ENCODE peak calls at places on chromosome 21, in eight cellular contexts. E is A549, U is AG09309, F is right lobe of liver, X is H9, M is kidney epithelial cell, V is WTC11, S is AG10803. I is an unnamed sample.

GRCh38 chr21:14084701-14085100 is 126.1 kb downstream of the LIPI start:
- DNase-seq in S (no peak), M (no peak), E (no peak), V (no peak), F (no peak), U (no peak), X (no peak), I (no peak)

GRCh38 chr21:43191521-43191920 is 22.7 kb downstream of the CRYAA start:
- DNase-seq in V (peak; percentile 4), E (no peak), X (peak; percentile 23), S (no peak), U (no peak), M (no peak), F (no peak), I (no peak)

GRCh38 chr21:17454315-17455027 is 58.4 kb upstream of the CXADR start:
- DNase-seq in F (no peak), S (peak; percentile 86), E (peak; percentile 92), V (peak; percentile 90), X (peak; percentile 92), U (peak; percentile 34), M (peak; percentile 45), I (peak; percentile 79)

GRCh38 chr21:41947596-41948403 is 6.0 kb downstream of the C2CD2 start:
- DNase-seq in U (no peak), S (peak; percentile 64), M (no peak), X (no peak), E (no peak), F (no peak), V (no peak), I (no peak)

GRCh38 chr21:37220433-37220980 is 46.6 kb downstream of the VPS26C start:
- DNase-seq in E (peak; percentile 46), F (no peak), S (peak; percentile 47), M (no peak), V (peak; percentile 24), X (no peak), U (no peak), I (no peak)

GRCh38 chr21:42118901-42119300 is 47.8 kb downstream of the UMODL1 start:
- DNase-seq in F (no peak), U (no peak), X (no peak), V (no peak), M (no peak), E (no peak), S (peak; percentile 16), I (no peak)

GRCh38 chr21:21230672-21231071 is 232.5 kb downstream of the NCAM2 start:
- DNase-seq in V (no peak), E (no peak), F (no peak), M (no peak), X (no peak), U (no peak), S (no peak), I (no peak)

GRCh38 chr21:42466700-42467612 is 29.1 kb downstream of the RSPH1 start:
- DNase-seq in E (peak; percentile 19), U (no peak), V (no peak), S (peak; percentile 11), X (peak; percentile 61), F (peak; percentile 34), M (no peak), I (no peak)

GRCh38 chr21:17610862-17611261 is 1.8 kb downstream of the BTG3 start:
- DNase-seq in X (no peak), S (no peak), V (no peak), E (peak; percentile 1), M (no peak), U (no peak), F (no peak), I (peak; percentile 9)

GRCh38 chr21:41973861-41974751 is 20.3 kb upstream of the C2CD2 start:
- DNase-seq in U (no peak), E (peak; percentile 23), M (no peak), S (no peak), X (no peak), F (no peak), V (no peak), I (no peak)

GRCh38 chr21:32367158-32367557 is 25.7 kb downstream of the URB1 start:
- DNase-seq in E (no peak), U (no peak), X (no peak), F (no peak), V (no peak), M (no peak), S (peak; percentile 43), I (no peak)

GRCh38 chr21:32360401-32360981 is 32.3 kb downstream of the URB1 start:
- DNase-seq in U (no peak), E (no peak), F (no peak), S (no peak), X (no peak), V (no peak), M (no peak), I (no peak)

GRCh38 chr21:32366191-32366590 is 26.6 kb downstream of the URB1 start:
- DNase-seq in S (no peak), E (no peak), U (no peak), M (no peak), X (no peak), V (no peak), F (no peak), I (no peak)

GRCh38 chr21:32364801-32365200 is 28.0 kb downstream of the URB1 start:
- DNase-seq in M (no peak), V (no peak), U (no peak), E (no peak), F (no peak), S (no peak), X (no peak), I (no peak)

GRCh38 chr21:32364387-32364786 is 28.4 kb downstream of the URB1 start:
- DNase-seq in U (no peak), S (no peak), E (no peak), M (no peak), F (no peak), X (no peak), V (no peak), I (no peak)
- TF ChIP-seq CTCF in U (no peak), S (no peak), E (no peak), M (no peak), F (no peak), X (no peak), V (no peak), I (no peak)

DNA sequence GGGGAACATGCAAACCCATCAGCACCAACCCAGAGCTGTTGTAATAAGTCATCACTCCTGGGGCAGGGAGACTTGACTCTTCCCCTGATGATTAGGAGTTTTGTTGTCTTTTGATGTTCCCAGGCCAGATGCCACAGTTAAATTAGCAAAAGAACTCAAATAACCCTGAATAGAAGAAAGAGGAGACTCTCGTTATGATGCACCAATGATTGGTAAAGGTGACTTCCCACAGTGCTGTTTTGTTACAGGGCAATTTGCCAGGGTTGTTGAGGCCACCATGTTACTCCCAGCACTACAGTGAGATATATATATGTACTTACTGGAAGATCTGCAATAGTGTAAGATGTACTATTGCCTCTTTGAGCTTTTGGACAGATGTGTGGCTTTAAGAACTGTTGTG is 24.3 kb upstream of the RCAN1 start:
- DNase-seq in F (no peak), V (no peak), X (no peak), S (no peak), U (no peak), E (no peak), M (no peak), I (no peak)
- TF ChIP-seq CTCF in F (no peak), V (no peak), X (no peak), S (no peak), U (no peak), E (no peak), M (no peak), I (no peak)

DNA sequence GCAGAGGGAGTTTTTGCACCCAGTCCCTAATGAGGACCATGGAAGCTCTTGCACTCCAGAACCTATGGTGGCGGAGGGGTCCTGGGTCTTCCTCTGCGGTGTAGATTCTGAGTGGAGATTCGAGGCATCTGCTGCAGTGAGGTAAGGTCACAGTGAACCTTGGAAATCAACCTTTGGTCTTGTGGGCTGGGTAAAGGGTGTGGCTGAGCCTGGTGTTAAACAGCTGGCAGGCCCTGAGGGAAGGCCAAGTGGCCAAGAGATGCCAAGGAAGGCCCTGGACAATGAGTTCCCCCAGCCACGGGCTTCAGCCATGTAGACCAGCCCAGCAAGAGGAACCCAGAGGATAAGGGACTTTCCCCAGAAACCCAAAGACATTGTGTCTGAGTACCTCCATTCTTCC is 137.2 kb upstream of the ETS2 start:
- DNase-seq in M (no peak), S (no peak), X (no peak), E (no peak), F (no peak), V (no peak), U (no peak), I (no peak)
- TF ChIP-seq CTCF in M (no peak), S (no peak), X (no peak), E (no peak), F (no peak), V (no peak), U (no peak), I (no peak)

GRCh38 chr21:26845066-26845749 is at the start of gene ADAMTS1:
- DNase-seq in U (peak; percentile 80), F (peak; percentile 92), V (peak; percentile 88), E (peak; percentile 38), X (peak; percentile 91), M (no peak), S (peak; percentile 91), I (peak; percentile 93)

GRCh38 chr21:26845750-26846035 is 484 bp upstream of the ADAMTS1 start:
- DNase-seq in M (no peak), X (no peak), E (no peak), V (no peak), F (no peak), S (peak; percentile 25), U (no peak), I (no peak)

GRCh38 chr21:26844258-26845065 is 747 bp downstream of the ADAMTS1 start:
- DNase-seq in F (peak; percentile 77), S (peak; percentile 44), U (no peak), M (no peak), E (peak; percentile 33), V (peak; percentile 49), X (peak; percentile 50), I (peak; percentile 67)

GRCh38 chr21:26847951-26848350 is 2.7 kb upstream of the ADAMTS1 start:
- DNase-seq in U (no peak), F (no peak), E (no peak), S (no peak), M (no peak), V (no peak), X (no peak), I (no peak)

GRCh38 chr21:26846036-26846931 is 1.1 kb upstream of the ADAMTS1 start:
- DNase-seq in S (peak; percentile 80), V (peak; percentile 72), M (no peak), F (peak; percentile 77), U (no peak), X (peak; percentile 81), E (peak; percentile 31), I (peak; percentile 75)
- TF ChIP-seq CTCF in S (peak; percentile 31), V (no peak), M (peak; percentile 21), F (no peak), U (peak; percentile 43), X (peak; percentile 18), E (no peak), I (no peak)

DNA sequence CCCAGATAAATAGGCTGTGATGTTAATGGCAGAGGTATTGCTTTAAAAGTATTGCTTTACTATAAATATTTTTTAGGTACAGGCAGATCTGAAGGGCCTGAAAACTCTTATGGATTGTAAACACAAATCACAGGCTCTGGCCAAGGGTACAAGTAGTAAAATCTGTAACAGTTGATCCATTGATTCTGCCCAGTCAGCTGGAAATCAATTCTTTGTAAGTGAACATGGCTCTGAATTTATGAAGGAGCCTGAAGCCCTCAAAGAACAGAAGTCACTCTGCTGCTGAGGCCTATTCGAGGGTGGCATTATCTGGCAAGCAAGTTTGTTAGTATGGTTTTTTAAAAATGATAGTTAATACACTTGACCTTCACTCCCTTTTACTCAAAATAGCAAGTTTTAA is 834.0 kb upstream of the TMPRSS15 start:
- DNase-seq in F (no peak), U (no peak), X (no peak), M (no peak), E (no peak), S (no peak), V (no peak), I (no peak)
- TF ChIP-seq CTCF in F (no peak), U (no peak), X (no peak), M (no peak), E (no peak), S (no peak), V (no peak), I (no peak)

GRCh38 chr21:44658913-44659595 is 1.3 kb downstream of the KRTAP12-3 start:
- DNase-seq in E (no peak), M (no peak), V (no peak), X (peak; percentile 24), S (no peak), F (no peak), U (no peak), I (no peak)
- TF ChIP-seq CTCF in E (no peak), M (no peak), V (no peak), X (no peak), S (no peak), F (no peak), U (no peak), I (no peak)

I was measured in nephron progenitor cell.